ENCODE peak calls at places on chromosomes 16 and 17, in ten cellular contexts. One of them, this sample, is unnamed.

GRCh38 chr16:78210305-78210704 is 110.9 kb downstream of the WWOX start:
- DNase-seq in GM23248: peak
- DNase-seq in PC-9: peak
- DNase-seq in H9: no peak
- DNase-seq in SK-N-SH: no peak
- DNase-seq in MM.1S: no peak
- DNase-seq in IMR-90: peak
- DNase-seq in fibroblast of lung: peak
- DNase-seq in HCT116: peak
- DNase-seq in Karpas-422: no peak
- DNase-seq in this sample: no peak

GRCh38 chr16:1543085-1543896 is 9.8 kb downstream of the TMEM204 start:
- DNase-seq in GM23248: peak
- DNase-seq in PC-9: peak
- DNase-seq in H9: peak
- DNase-seq in SK-N-SH: peak
- DNase-seq in MM.1S: no peak
- DNase-seq in IMR-90: peak
- DNase-seq in fibroblast of lung: peak
- DNase-seq in HCT116: peak
- DNase-seq in Karpas-422: no peak
- DNase-seq in this sample: peak

GRCh38 chr16:85778873-85779272 is 20.5 kb downstream of the EMC8 start:
- DNase-seq in GM23248: no peak
- DNase-seq in PC-9: no peak
- DNase-seq in H9: no peak
- DNase-seq in SK-N-SH: no peak
- DNase-seq in MM.1S: no peak
- DNase-seq in IMR-90: no peak
- DNase-seq in fibroblast of lung: no peak
- DNase-seq in HCT116: no peak
- DNase-seq in Karpas-422: no peak
- DNase-seq in this sample: no peak

GRCh38 chr17:34384822-34385605 is 22.0 kb upstream of the CCL1 start:
- DNase-seq in GM23248: no peak
- DNase-seq in PC-9: no peak
- DNase-seq in H9: peak
- DNase-seq in SK-N-SH: no peak
- DNase-seq in MM.1S: no peak
- DNase-seq in IMR-90: no peak
- DNase-seq in fibroblast of lung: no peak
- DNase-seq in HCT116: no peak
- DNase-seq in Karpas-422: no peak
- DNase-seq in this sample: no peak

GRCh38 chr17:7177954-7178477 is 1.2 kb downstream of the ASGR1 start:
- DNase-seq in GM23248: peak
- DNase-seq in PC-9: peak
- DNase-seq in H9: peak
- DNase-seq in SK-N-SH: peak
- DNase-seq in MM.1S: no peak
- DNase-seq in IMR-90: peak
- DNase-seq in fibroblast of lung: peak
- DNase-seq in HCT116: no peak
- DNase-seq in Karpas-422: no peak
- DNase-seq in this sample: peak

GRCh38 chr16:66133641-66134402 is 232.7 kb upstream of the CDH5 start:
- DNase-seq in GM23248: no peak
- DNase-seq in PC-9: no peak
- DNase-seq in H9: no peak
- DNase-seq in SK-N-SH: no peak
- DNase-seq in MM.1S: no peak
- DNase-seq in IMR-90: peak
- DNase-seq in fibroblast of lung: peak
- DNase-seq in HCT116: no peak
- DNase-seq in Karpas-422: peak
- DNase-seq in this sample: no peak

GRCh38 chr16:89256651-89257254 is 39.2 kb downstream of the ZNF778 start:
- DNase-seq in GM23248: peak
- DNase-seq in PC-9: peak
- DNase-seq in H9: peak
- DNase-seq in SK-N-SH: peak
- DNase-seq in MM.1S: no peak
- DNase-seq in IMR-90: peak
- DNase-seq in fibroblast of lung: peak
- DNase-seq in HCT116: no peak
- DNase-seq in Karpas-422: no peak
- DNase-seq in this sample: peak

GRCh38 chr17:71114911-71115668 is 945.8 kb downstream of the KCNJ2 start:
- DNase-seq in GM23248: no peak
- DNase-seq in PC-9: no peak
- DNase-seq in H9: no peak
- DNase-seq in SK-N-SH: no peak
- DNase-seq in MM.1S: no peak
- DNase-seq in IMR-90: no peak
- DNase-seq in fibroblast of lung: no peak
- DNase-seq in HCT116: no peak
- DNase-seq in Karpas-422: no peak
- DNase-seq in this sample: no peak

GRCh38 chr17:56933868-56934267 is 20.0 kb upstream of the TRIM25 start:
- DNase-seq in GM23248: no peak
- DNase-seq in PC-9: no peak
- DNase-seq in H9: no peak
- DNase-seq in SK-N-SH: no peak
- DNase-seq in MM.1S: no peak
- DNase-seq in IMR-90: no peak
- DNase-seq in fibroblast of lung: no peak
- DNase-seq in HCT116: no peak
- DNase-seq in Karpas-422: no peak
- DNase-seq in this sample: no peak

GRCh38 chr17:48144976-48145798 is 37.6 kb downstream of the SNX11 start:
- DNase-seq in GM23248: no peak
- DNase-seq in PC-9: no peak
- DNase-seq in H9: no peak
- DNase-seq in SK-N-SH: no peak
- DNase-seq in MM.1S: no peak
- DNase-seq in IMR-90: no peak
- DNase-seq in fibroblast of lung: no peak
- DNase-seq in HCT116: no peak
- DNase-seq in Karpas-422: no peak
- DNase-seq in this sample: no peak

GRCh38 chr16:89923640-89924297 is 627 bp downstream of the TUBB3 start:
- DNase-seq in GM23248: peak
- DNase-seq in PC-9: no peak
- DNase-seq in H9: peak
- DNase-seq in SK-N-SH: peak
- DNase-seq in MM.1S: no peak
- DNase-seq in IMR-90: no peak
- DNase-seq in fibroblast of lung: no peak
- DNase-seq in HCT116: no peak
- DNase-seq in Karpas-422: peak
- DNase-seq in this sample: peak

DNA sequence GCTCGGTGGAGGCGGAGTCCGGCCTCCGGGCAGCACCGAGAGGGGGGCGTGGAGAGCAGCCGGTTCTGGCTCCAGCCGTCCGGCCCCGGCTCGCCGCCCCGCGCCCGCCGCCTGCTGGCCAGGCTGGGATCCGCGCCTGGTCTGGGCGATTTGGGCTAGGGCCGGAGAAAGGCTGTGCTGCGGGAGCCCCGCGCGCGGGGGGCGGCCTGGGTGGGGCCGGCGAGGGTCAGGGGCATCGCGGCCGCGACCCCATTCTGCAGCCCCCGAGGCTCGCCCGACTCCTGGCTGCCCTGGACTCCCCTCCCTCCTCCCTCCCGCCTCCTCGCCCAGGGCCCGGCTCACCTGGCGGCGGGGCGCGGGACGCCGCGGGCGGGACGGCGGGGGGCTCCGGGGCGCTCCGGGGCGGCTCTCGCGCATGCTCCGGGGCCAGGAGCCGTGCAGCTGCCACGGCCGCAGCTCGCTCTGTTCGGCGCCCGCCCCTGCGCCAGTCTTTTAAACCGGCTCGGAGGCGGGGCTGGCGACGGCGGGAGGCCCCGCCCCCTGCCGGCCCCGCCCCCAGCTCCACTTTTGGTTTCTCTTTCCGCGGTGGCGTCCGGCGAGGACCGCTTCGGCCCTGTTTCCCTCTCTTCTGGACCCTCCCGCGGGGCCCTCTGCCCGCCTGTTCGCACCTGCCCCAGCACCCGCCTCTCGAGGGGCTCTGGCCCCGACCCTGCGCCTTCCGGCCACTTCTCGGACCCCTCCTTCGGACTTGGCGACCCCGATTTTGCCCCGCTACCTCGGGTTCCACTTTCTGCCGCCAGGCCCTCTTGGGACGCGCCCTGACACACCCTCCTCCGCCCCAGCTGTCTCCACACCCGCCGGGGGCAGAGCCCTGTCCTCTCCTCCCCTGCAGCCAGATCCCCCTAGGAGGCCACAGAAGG is at the start of gene SOCS1:
- DNase-seq in GM23248: peak
- DNase-seq in PC-9: peak
- DNase-seq in H9: peak
- DNase-seq in SK-N-SH: peak
- DNase-seq in MM.1S: peak
- DNase-seq in IMR-90: peak
- DNase-seq in fibroblast of lung: peak
- DNase-seq in HCT116: peak
- DNase-seq in Karpas-422: peak
- DNase-seq in this sample: peak
- H2AFZ ChIP-seq in GM23248: peak
- H2AFZ ChIP-seq in PC-9: peak
- H2AFZ ChIP-seq in H9: no peak
- H2AFZ ChIP-seq in SK-N-SH: peak
- H2AFZ ChIP-seq in MM.1S: peak
- H2AFZ ChIP-seq in IMR-90: peak
- H2AFZ ChIP-seq in fibroblast of lung: no peak
- H2AFZ ChIP-seq in HCT116: peak
- H2AFZ ChIP-seq in Karpas-422: peak
- H2AFZ ChIP-seq in this sample: peak

GRCh38 chr16:31148281-31148728 is 1.6 kb downstream of the PRSS36 start:
- DNase-seq in GM23248: no peak
- DNase-seq in PC-9: peak
- DNase-seq in H9: peak
- DNase-seq in SK-N-SH: peak
- DNase-seq in MM.1S: no peak
- DNase-seq in IMR-90: no peak
- DNase-seq in fibroblast of lung: no peak
- DNase-seq in HCT116: peak
- DNase-seq in Karpas-422: no peak
- DNase-seq in this sample: peak
- H2AFZ ChIP-seq in GM23248: no peak
- H2AFZ ChIP-seq in PC-9: no peak
- H2AFZ ChIP-seq in H9: no peak
- H2AFZ ChIP-seq in SK-N-SH: no peak
- H2AFZ ChIP-seq in MM.1S: no peak
- H2AFZ ChIP-seq in IMR-90: peak
- H2AFZ ChIP-seq in fibroblast of lung: no peak
- H2AFZ ChIP-seq in HCT116: peak
- H2AFZ ChIP-seq in Karpas-422: no peak
- H2AFZ ChIP-seq in this sample: no peak

GRCh38 chr17:74325376-74325742 is 667 bp upstream of the KIF19 start:
- DNase-seq in GM23248: no peak
- DNase-seq in PC-9: no peak
- DNase-seq in H9: no peak
- DNase-seq in SK-N-SH: no peak
- DNase-seq in MM.1S: no peak
- DNase-seq in IMR-90: no peak
- DNase-seq in fibroblast of lung: no peak
- DNase-seq in HCT116: no peak
- DNase-seq in Karpas-422: no peak
- DNase-seq in this sample: peak
- H2AFZ ChIP-seq in GM23248: no peak
- H2AFZ ChIP-seq in PC-9: no peak
- H2AFZ ChIP-seq in H9: no peak
- H2AFZ ChIP-seq in SK-N-SH: no peak
- H2AFZ ChIP-seq in MM.1S: no peak
- H2AFZ ChIP-seq in IMR-90: no peak
- H2AFZ ChIP-seq in fibroblast of lung: no peak
- H2AFZ ChIP-seq in HCT116: no peak
- H2AFZ ChIP-seq in Karpas-422: no peak
- H2AFZ ChIP-seq in this sample: no peak

GRCh38 chr17:75814900-75815373 is 29.3 kb downstream of the UNC13D start:
- DNase-seq in GM23248: peak
- DNase-seq in PC-9: peak
- DNase-seq in H9: no peak
- DNase-seq in SK-N-SH: peak
- DNase-seq in MM.1S: no peak
- DNase-seq in IMR-90: peak
- DNase-seq in fibroblast of lung: peak
- DNase-seq in HCT116: no peak
- DNase-seq in Karpas-422: no peak
- DNase-seq in this sample: peak
- H2AFZ ChIP-seq in GM23248: no peak
- H2AFZ ChIP-seq in PC-9: no peak
- H2AFZ ChIP-seq in H9: no peak
- H2AFZ ChIP-seq in SK-N-SH: peak
- H2AFZ ChIP-seq in MM.1S: no peak
- H2AFZ ChIP-seq in IMR-90: peak
- H2AFZ ChIP-seq in fibroblast of lung: no peak
- H2AFZ ChIP-seq in HCT116: no peak
- H2AFZ ChIP-seq in Karpas-422: no peak
- H2AFZ ChIP-seq in this sample: peak

GRCh38 chr17:63696381-63696961 is 3.5 kb downstream of the LIMD2 start:
- DNase-seq in GM23248: peak
- DNase-seq in PC-9: no peak
- DNase-seq in H9: peak
- DNase-seq in SK-N-SH: peak
- DNase-seq in MM.1S: peak
- DNase-seq in IMR-90: no peak
- DNase-seq in fibroblast of lung: no peak
- DNase-seq in HCT116: peak
- DNase-seq in Karpas-422: peak
- DNase-seq in this sample: peak
- H2AFZ ChIP-seq in GM23248: no peak
- H2AFZ ChIP-seq in PC-9: no peak
- H2AFZ ChIP-seq in H9: no peak
- H2AFZ ChIP-seq in SK-N-SH: no peak
- H2AFZ ChIP-seq in MM.1S: no peak
- H2AFZ ChIP-seq in IMR-90: no peak
- H2AFZ ChIP-seq in fibroblast of lung: no peak
- H2AFZ ChIP-seq in HCT116: no peak
- H2AFZ ChIP-seq in Karpas-422: no peak
- H2AFZ ChIP-seq in this sample: no peak

DNA sequence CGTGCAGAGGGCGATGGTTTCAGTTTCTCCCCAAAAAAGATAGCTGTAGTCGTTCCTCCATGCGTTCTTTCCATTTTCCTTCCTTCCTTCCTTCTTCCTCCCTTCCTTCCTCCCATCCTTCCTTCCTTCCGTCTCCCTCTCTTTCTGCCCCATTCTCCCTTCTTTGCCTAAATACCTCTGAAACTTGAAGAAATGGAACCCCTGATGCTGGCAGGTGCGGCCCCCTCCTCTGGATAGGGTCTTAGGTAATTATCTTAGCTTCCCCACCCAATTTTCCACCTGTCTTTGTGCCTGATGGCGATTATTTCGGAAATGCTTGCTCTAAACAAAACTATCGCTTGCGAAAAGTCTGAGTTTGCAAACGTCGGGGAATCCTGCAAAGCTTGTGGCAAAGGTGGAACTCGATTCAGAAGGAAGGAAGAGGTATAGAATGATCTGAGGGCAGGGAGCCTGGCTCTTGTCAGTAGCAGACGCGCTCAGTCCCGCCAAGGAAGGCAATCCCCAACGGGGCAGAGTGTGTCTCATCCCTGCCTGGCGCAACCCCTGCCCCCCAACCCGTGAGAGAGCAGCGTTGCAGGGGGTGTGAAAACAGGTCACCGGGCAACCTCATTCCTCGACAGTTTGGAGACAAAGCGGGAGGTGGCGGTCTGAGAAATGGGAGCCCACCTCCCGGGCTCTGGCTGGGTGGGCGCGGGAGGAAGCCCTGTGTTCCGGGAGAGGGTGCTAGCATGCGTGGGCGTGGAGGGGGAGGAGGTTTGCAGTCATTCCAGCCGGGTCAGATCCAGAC is 2.9 kb upstream of the CBX8 start:
- DNase-seq in GM23248: peak
- DNase-seq in PC-9: no peak
- DNase-seq in H9: peak
- DNase-seq in SK-N-SH: no peak
- DNase-seq in MM.1S: no peak
- DNase-seq in IMR-90: no peak
- DNase-seq in fibroblast of lung: no peak
- DNase-seq in HCT116: no peak
- DNase-seq in Karpas-422: no peak
- DNase-seq in this sample: no peak
- H2AFZ ChIP-seq in GM23248: no peak
- H2AFZ ChIP-seq in PC-9: no peak
- H2AFZ ChIP-seq in H9: no peak
- H2AFZ ChIP-seq in SK-N-SH: no peak
- H2AFZ ChIP-seq in MM.1S: no peak
- H2AFZ ChIP-seq in IMR-90: peak
- H2AFZ ChIP-seq in fibroblast of lung: no peak
- H2AFZ ChIP-seq in HCT116: no peak
- H2AFZ ChIP-seq in Karpas-422: no peak
- H2AFZ ChIP-seq in this sample: no peak